ENCODE peak calls at places on chromosomes 6 and 20, in nine cellular contexts. F, C, S, O, X, Q, U, E and T are unnamed samples.

GRCh38 chr6:150830409-150831165 is 34.9 kb upstream of the MTHFD1L start:
- DNase-seq in F (no peak), C (no peak), S (no peak), O (peak; percentile 16), X (no peak), Q (no peak), U (no peak), E (no peak), T (no peak)

GRCh38 chr20:54502179-54502578 is 26.8 kb downstream of the DOK5 start:
- DNase-seq in F (no peak), C (no peak), S (no peak), O (no peak), X (no peak), Q (no peak), U (no peak), E (no peak), T (no peak)

GRCh38 chr6:49202923-49203322 is 260.1 kb downstream of the MMUT start:
- DNase-seq in F (no peak), C (no peak), S (no peak), O (no peak), X (no peak), Q (no peak), U (no peak), E (no peak), T (no peak)

GRCh38 chr6:12490376-12490903 is 200.3 kb downstream of the EDN1 start:
- DNase-seq in F (no peak), C (no peak), S (no peak), O (no peak), X (no peak), Q (no peak), U (no peak), E (no peak), T (no peak)

GRCh38 chr6:63347599-63347998 is 27.8 kb upstream of the LGSN start:
- DNase-seq in F (no peak), C (peak; percentile 49), S (no peak), O (peak; percentile 51), X (no peak), Q (no peak), U (no peak), E (no peak), T (no peak)

GRCh38 chr20:389220-389619 is 8.7 kb downstream of the TRIB3 start:
- DNase-seq in F (peak; percentile 42), C (no peak), S (no peak), O (no peak), X (no peak), Q (no peak), U (no peak), E (no peak), T (no peak)

GRCh38 chr6:28330033-28330432 is 5.9 kb downstream of the ZSCAN31 start:
- DNase-seq in F (no peak), C (no peak), S (no peak), O (no peak), X (no peak), Q (no peak), U (no peak), E (no peak), T (no peak)

GRCh38 chr6:98384766-98385165 is 449.6 kb upstream of the POU3F2 start:
- DNase-seq in F (no peak), C (no peak), S (no peak), O (no peak), X (no peak), Q (no peak), U (no peak), E (no peak), T (no peak)

GRCh38 chr20:33796907-33797544 is 14.1 kb upstream of the CHMP4B start:
- DNase-seq in F (no peak), C (peak; percentile 60), S (no peak), O (no peak), X (no peak), Q (no peak), U (no peak), E (no peak), T (no peak)

DNA sequence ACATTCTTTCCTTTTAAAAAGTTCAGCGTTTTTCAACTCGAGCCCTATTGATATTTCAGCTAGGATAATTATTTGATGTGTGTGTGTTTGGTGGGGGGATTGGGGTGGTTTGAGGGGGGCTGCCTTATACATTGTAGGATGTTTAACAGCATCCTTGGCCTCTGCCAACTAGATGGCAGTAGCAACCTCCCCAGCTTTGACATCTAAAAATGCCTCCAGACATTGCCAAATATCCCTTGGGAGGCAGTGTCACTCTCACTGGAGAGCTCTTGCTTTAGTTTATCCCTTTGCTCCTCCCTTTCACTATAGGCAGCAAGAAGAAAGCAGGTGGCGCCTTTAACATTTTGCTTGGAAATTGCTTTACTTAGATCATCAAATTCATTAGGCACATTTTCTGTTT is 14.6 kb upstream of the TP53TG5 start:
- DNase-seq in F (no peak), C (no peak), S (no peak), O (no peak), X (no peak), Q (no peak), U (no peak), E (no peak), T (no peak)
- TF ChIP-seq CTCF in F (no peak), C (no peak), S (no peak), O (no peak), X (no peak), Q (no peak), U (no peak), E (no peak), T (no peak)

GRCh38 chr6:138159246-138159645 is 2.5 kb upstream of the ARFGEF3 start:
- DNase-seq in F (no peak), C (no peak), S (no peak), O (no peak), X (no peak), Q (no peak), U (no peak), E (no peak), T (no peak)

GRCh38 chr6:138162104-138162946 is 586 bp downstream of the ARFGEF3 start:
- DNase-seq in F (peak; percentile 71), C (no peak), S (peak; percentile 50), O (no peak), X (no peak), Q (no peak), U (peak; percentile 42), E (no peak), T (no peak)

GRCh38 chr6:138160329-138161117 is 1.2 kb upstream of the ARFGEF3 start:
- DNase-seq in F (no peak), C (no peak), S (no peak), O (no peak), X (no peak), Q (no peak), U (no peak), E (no peak), T (no peak)

GRCh38 chr6:138161434-138162103 is at the start of gene ARFGEF3:
- DNase-seq in F (peak; percentile 82), C (no peak), S (peak; percentile 82), O (no peak), X (peak; percentile 38), Q (peak; percentile 69), U (peak; percentile 78), E (peak; percentile 65), T (peak; percentile 17)

GRCh38 chr6:138161118-138161433 is 663 bp upstream of the ARFGEF3 start:
- DNase-seq in F (no peak), C (no peak), S (no peak), O (no peak), X (no peak), Q (no peak), U (no peak), E (no peak), T (no peak)
- H3K27me3 ChIP-seq in F (no peaks in the 10 kb centered on the region), C (peaks cover 9% of the 10 kb centered on the region), S (peaks cover 12% of the 10 kb centered on the region), O (peaks cover 45% of the 10 kb centered on the region), X (peaks cover 39% of the 10 kb centered on the region), Q (no peaks in the 10 kb centered on the region), U (no peaks in the 10 kb centered on the region), E (peaks cover 57% of the 10 kb centered on the region), T (peaks cover 6% of the 10 kb centered on the region)

DNA sequence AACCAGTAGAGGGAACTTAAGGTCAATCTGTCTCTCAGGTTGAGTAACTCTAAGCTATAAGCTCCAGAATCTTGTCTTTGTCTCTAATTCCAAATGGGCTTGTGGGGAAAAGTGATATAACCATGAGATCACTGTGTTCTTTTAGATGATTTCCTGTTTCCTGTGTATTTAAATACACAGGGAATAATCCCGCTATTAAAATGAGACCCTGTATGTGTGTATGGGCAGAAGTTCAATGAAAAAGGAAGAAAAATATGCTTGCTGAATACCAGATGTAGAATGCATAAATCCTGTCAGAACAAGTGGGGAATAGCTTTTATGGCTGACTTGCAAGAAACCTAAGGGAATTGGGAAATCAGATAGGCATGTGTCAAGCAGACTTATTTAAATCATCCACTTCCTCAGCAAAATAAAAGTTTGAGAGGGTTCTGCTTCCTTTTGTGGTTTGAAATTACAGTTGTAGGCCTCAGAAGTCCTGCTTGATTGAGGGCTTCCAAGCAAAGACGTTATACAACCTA is 164.7 kb upstream of the PDE7B start:
- DNase-seq in F (no peak), C (no peak), S (no peak), O (no peak), X (no peak), Q (no peak), U (no peak), E (no peak), T (no peak)
- H3K4me3 ChIP-seq in F (no peak overlapping the region), C (no peak overlapping the region), S (no peak overlapping the region), O (no peak overlapping the region), X (no peak overlapping the region), Q (no peak overlapping the region), U (no peak overlapping the region), E (no peak overlapping the region), T (no peak overlapping the region)

DNA sequence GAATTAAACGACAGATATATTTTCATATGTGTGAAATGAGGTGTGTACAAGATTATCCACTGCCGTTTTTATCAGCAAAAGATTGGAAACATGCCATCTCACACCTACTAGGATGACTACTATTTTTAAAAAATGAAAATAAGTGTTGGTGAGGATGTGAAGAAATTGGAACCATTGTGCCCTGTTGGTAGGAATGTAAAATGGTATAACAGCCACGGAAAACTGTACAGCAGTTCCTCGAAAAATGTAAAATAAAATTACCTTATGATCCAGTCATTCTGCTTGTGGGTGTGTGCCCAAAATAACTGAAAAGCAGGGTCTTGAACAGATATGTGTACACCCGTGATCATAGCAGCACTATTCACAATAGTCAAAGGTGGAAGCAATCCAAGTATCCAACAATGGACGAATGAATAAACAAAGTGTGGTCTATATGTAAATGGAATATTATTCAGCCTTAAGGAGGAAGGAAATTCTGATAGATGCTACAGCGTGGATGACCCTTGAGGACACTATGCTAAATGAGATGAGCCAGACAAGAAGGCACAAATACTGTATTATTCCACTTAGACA is 27.0 kb upstream of the CCN5 start:
- DNase-seq in F (no peak), C (no peak), S (no peak), O (no peak), X (no peak), Q (no peak), U (no peak), E (no peak), T (no peak)
- TF ChIP-seq CTCF in F (no peak), C (peak; percentile 24), S (no peak), O (peak; percentile 22), X (no peak), Q (no peak), U (no peak), E (no peak), T (no peak)

GRCh38 chr20:19027971-19028370 is 184.5 kb upstream of the SLC24A3 start:
- DNase-seq in F (no peak), C (no peak), S (no peak), O (no peak), X (no peak), Q (no peak), U (no peak), E (no peak), T (no peak)
- H3K27me3 ChIP-seq in F (no peaks in the 10 kb centered on the region), C (peaks cover 4% of the 10 kb centered on the region), S (no peaks in the 10 kb centered on the region), O (no peaks in the 10 kb centered on the region), X (no peaks in the 10 kb centered on the region), Q (no peaks in the 10 kb centered on the region), U (no peaks in the 10 kb centered on the region), E (no peaks in the 10 kb centered on the region), T (no peaks in the 10 kb centered on the region)